ENCODE peak calls at places on chromosomes 11 and 22, in six cellular contexts. One of them, this sample, is unnamed.

GRCh38 chr11:122983438-122984185 is 2.0 kb upstream of the BSX start:
- DNase-seq in WTC11: peak; percentile 20
- DNase-seq in OCI-LY7: no peak
- DNase-seq in AG10803: no peak
- DNase-seq in IMR-90: no peak
- DNase-seq in brain microvascular endothelial cell: no peak
- DNase-seq in this sample: no peak

GRCh38 chr11:3936517-3936916 is 81.1 kb downstream of the STIM1 start:
- DNase-seq in IMR-90: no peak
- DNase-seq in OCI-LY7: no peak
- DNase-seq in WTC11: no peak
- DNase-seq in brain microvascular endothelial cell: no peak
- DNase-seq in AG10803: no peak
- DNase-seq in this sample: no peak

GRCh38 chr22:42338502-42338901 is 68.0 kb upstream of the TCF20 start:
- DNase-seq in AG10803: no peak
- DNase-seq in IMR-90: no peak
- DNase-seq in OCI-LY7: no peak
- DNase-seq in brain microvascular endothelial cell: no peak
- DNase-seq in WTC11: no peak
- DNase-seq in this sample: no peak

GRCh38 chr11:73578786-73579185 is 19.1 kb downstream of the FAM168A start:
- DNase-seq in OCI-LY7: no peak
- DNase-seq in WTC11: no peak
- DNase-seq in AG10803: no peak
- DNase-seq in IMR-90: no peak
- DNase-seq in brain microvascular endothelial cell: no peak
- DNase-seq in this sample: no peak

GRCh38 chr11:45096636-45097035 is 49.8 kb upstream of the PRDM11 start:
- DNase-seq in IMR-90: no peak
- DNase-seq in AG10803: no peak
- DNase-seq in brain microvascular endothelial cell: no peak
- DNase-seq in OCI-LY7: no peak
- DNase-seq in WTC11: no peak
- DNase-seq in this sample: peak; percentile 31

GRCh38 chr11:19279455-19279854 is 38.7 kb upstream of the E2F8 start:
- DNase-seq in WTC11: peak; percentile 38
- DNase-seq in brain microvascular endothelial cell: no peak
- DNase-seq in AG10803: no peak
- DNase-seq in IMR-90: no peak
- DNase-seq in OCI-LY7: peak; percentile 8
- DNase-seq in this sample: no peak

GRCh38 chr11:9642894-9643293 is 21.0 kb upstream of the SWAP70 start:
- DNase-seq in OCI-LY7: peak; percentile 26
- DNase-seq in brain microvascular endothelial cell: no peak
- DNase-seq in IMR-90: no peak
- DNase-seq in WTC11: no peak
- DNase-seq in AG10803: no peak
- DNase-seq in this sample: no peak

GRCh38 chr11:72446929-72447753 is 12.8 kb upstream of the CLPB start:
- DNase-seq in OCI-LY7: peak; percentile 64
- DNase-seq in AG10803: peak; percentile 76
- DNase-seq in brain microvascular endothelial cell: peak; percentile 55
- DNase-seq in IMR-90: peak; percentile 69
- DNase-seq in WTC11: no peak
- DNase-seq in this sample: peak; percentile 78

GRCh38 chr11:126716456-126717083 is 284.0 kb downstream of the KIRREL3 start:
- DNase-seq in IMR-90: peak; percentile 43
- DNase-seq in AG10803: peak; percentile 37
- DNase-seq in OCI-LY7: peak; percentile 43
- DNase-seq in WTC11: peak; percentile 74
- DNase-seq in brain microvascular endothelial cell: peak; percentile 36
- DNase-seq in this sample: peak; percentile 22

GRCh38 chr11:75476716-75477613 is 44.0 kb upstream of the KLHL35 start:
- DNase-seq in AG10803: no peak
- DNase-seq in WTC11: no peak
- DNase-seq in OCI-LY7: no peak
- DNase-seq in brain microvascular endothelial cell: no peak
- DNase-seq in IMR-90: no peak
- DNase-seq in this sample: no peak

GRCh38 chr11:13970986-13971385 is 8.5 kb downstream of the SPON1 start:
- DNase-seq in brain microvascular endothelial cell: no peak
- DNase-seq in OCI-LY7: peak; percentile 44
- DNase-seq in WTC11: peak; percentile 49
- DNase-seq in IMR-90: no peak
- DNase-seq in AG10803: no peak
- DNase-seq in this sample: no peak

GRCh38 chr11:33476945-33477584 is 219.9 kb downstream of the HIPK3 start:
- DNase-seq in brain microvascular endothelial cell: peak; percentile 23
- DNase-seq in OCI-LY7: no peak
- DNase-seq in WTC11: no peak
- DNase-seq in AG10803: no peak
- DNase-seq in IMR-90: peak; percentile 50
- DNase-seq in this sample: peak; percentile 52

GRCh38 chr11:87083029-87083428 is 45.3 kb downstream of the TMEM135 start:
- DNase-seq in brain microvascular endothelial cell: no peak
- DNase-seq in WTC11: no peak
- DNase-seq in OCI-LY7: no peak
- DNase-seq in IMR-90: no peak
- DNase-seq in AG10803: no peak
- DNase-seq in this sample: no peak

GRCh38 chr11:131683131-131683530 is 312.7 kb downstream of the NTM start:
- DNase-seq in brain microvascular endothelial cell: no peak
- DNase-seq in IMR-90: no peak
- DNase-seq in OCI-LY7: no peak
- DNase-seq in AG10803: no peak
- DNase-seq in WTC11: no peak
- DNase-seq in this sample: no peak

GRCh38 chr22:50502628-50503474 is 4.7 kb downstream of the LMF2 start:
- DNase-seq in WTC11: no peak
- DNase-seq in OCI-LY7: no peak
- DNase-seq in brain microvascular endothelial cell: no peak
- DNase-seq in IMR-90: no peak
- DNase-seq in AG10803: no peak
- DNase-seq in this sample: no peak

GRCh38 chr22:48334971-48335370 is 1492.7 kb downstream of the BRD1 start:
- DNase-seq in brain microvascular endothelial cell: no peak
- DNase-seq in OCI-LY7: no peak
- DNase-seq in AG10803: no peak
- DNase-seq in IMR-90: no peak
- DNase-seq in WTC11: no peak
- DNase-seq in this sample: no peak

GRCh38 chr11:131392528-131393255 is 22.3 kb downstream of the NTM start:
- DNase-seq in AG10803: peak; percentile 3
- DNase-seq in brain microvascular endothelial cell: no peak
- DNase-seq in IMR-90: no peak
- DNase-seq in WTC11: peak; percentile 46
- DNase-seq in OCI-LY7: peak; percentile 16
- DNase-seq in this sample: no peak

GRCh38 chr11:269146-269890 is 8.9 kb upstream of the NLRP6 start:
- DNase-seq in AG10803: peak; percentile 56
- DNase-seq in brain microvascular endothelial cell: no peak
- DNase-seq in WTC11: no peak
- DNase-seq in OCI-LY7: peak; percentile 99
- DNase-seq in IMR-90: no peak
- DNase-seq in this sample: no peak

GRCh38 chr22:17199131-17199731 is 20.0 kb downstream of the ADA2 start:
- DNase-seq in AG10803: peak; percentile 80
- DNase-seq in WTC11: peak; percentile 64
- DNase-seq in OCI-LY7: no peak
- DNase-seq in IMR-90: peak; percentile 16
- DNase-seq in brain microvascular endothelial cell: no peak
- DNase-seq in this sample: peak; percentile 49

GRCh38 chr11:108973402-108974119 is 308.7 kb downstream of the DDX10 start:
- DNase-seq in AG10803: peak; percentile 92
- DNase-seq in brain microvascular endothelial cell: peak; percentile 64
- DNase-seq in OCI-LY7: no peak
- DNase-seq in IMR-90: peak; percentile 81
- DNase-seq in WTC11: no peak
- DNase-seq in this sample: peak; percentile 85

GRCh38 chr11:65643971-65644370 is 6.1 kb downstream of the SIPA1 start:
- DNase-seq in brain microvascular endothelial cell: no peak
- DNase-seq in OCI-LY7: no peak
- DNase-seq in IMR-90: no peak
- DNase-seq in AG10803: no peak
- DNase-seq in WTC11: peak; percentile 59
- DNase-seq in this sample: no peak

GRCh38 chr22:23083315-23084021 is 13.1 kb downstream of the GNAZ start:
- DNase-seq in WTC11: no peak
- DNase-seq in AG10803: no peak
- DNase-seq in IMR-90: no peak
- DNase-seq in OCI-LY7: no peak
- DNase-seq in brain microvascular endothelial cell: no peak
- DNase-seq in this sample: no peak

GRCh38 chr11:112795142-112795815 is 165.9 kb upstream of the NCAM1 start:
- DNase-seq in OCI-LY7: peak; percentile 31
- DNase-seq in WTC11: peak; percentile 67
- DNase-seq in brain microvascular endothelial cell: peak; percentile 12
- DNase-seq in AG10803: peak; percentile 52
- DNase-seq in IMR-90: peak; percentile 31
- DNase-seq in this sample: peak; percentile 57
- TF ChIP-seq CTCF in OCI-LY7: peak; percentile 67
- TF ChIP-seq CTCF in WTC11: peak; percentile 70
- TF ChIP-seq CTCF in brain microvascular endothelial cell: peak; percentile 69
- TF ChIP-seq CTCF in AG10803: peak; percentile 73
- TF ChIP-seq CTCF in IMR-90: peak; percentile 51
- TF ChIP-seq CTCF in this sample: peak; percentile 78

GRCh38 chr11:77590194-77590591 is 440 bp downstream of the AQP11 start:
- DNase-seq in AG10803: peak; percentile 24
- DNase-seq in OCI-LY7: no peak
- DNase-seq in brain microvascular endothelial cell: peak; percentile 21
- DNase-seq in WTC11: peak; percentile 34
- DNase-seq in IMR-90: peak; percentile 46
- DNase-seq in this sample: peak; percentile 40
- TF ChIP-seq CTCF in AG10803: no peak
- TF ChIP-seq CTCF in OCI-LY7: no peak
- TF ChIP-seq CTCF in brain microvascular endothelial cell: no peak
- TF ChIP-seq CTCF in WTC11: no peak
- TF ChIP-seq CTCF in IMR-90: no peak
- TF ChIP-seq CTCF in this sample: no peak

DNA sequence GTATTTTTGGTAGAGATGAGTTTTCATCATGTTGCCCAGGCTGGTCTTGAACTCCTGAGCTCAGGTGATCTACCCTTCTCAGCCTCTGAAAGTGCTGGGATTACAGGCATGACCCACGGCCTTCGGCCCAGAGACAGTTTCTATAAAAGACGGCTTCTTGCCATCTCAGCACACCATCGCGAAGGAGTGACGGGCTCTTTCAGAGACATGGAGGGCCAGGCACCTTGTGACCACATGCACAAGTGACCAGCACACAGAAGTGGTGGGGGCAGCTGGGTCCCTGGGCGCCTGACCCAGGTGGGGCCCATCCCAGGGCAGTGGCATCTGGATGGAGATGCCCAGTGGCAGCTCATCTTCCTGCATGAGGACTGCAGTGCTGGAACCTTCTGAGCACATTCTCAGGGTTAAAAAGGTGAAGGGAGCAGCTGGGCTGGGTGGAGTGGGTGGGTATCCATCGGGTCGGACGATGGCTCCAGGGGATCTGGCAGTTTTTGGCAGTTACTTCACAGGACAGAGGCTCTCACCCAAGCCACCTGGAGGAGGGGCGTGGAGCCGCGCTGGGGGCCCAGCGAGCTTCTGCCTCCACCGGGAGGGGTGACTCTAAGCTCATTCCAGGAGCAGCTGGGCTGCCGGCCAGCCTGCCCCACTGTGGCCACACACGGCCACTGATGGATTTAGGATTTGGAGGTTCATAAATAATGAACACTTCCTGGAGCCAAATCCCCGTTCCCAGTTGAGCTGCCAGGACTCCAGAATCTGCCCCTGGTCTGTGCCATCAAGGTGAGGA is 373.0 kb downstream of the CTTN start:
- DNase-seq in OCI-LY7: no peak
- DNase-seq in AG10803: no peak
- DNase-seq in brain microvascular endothelial cell: no peak
- DNase-seq in IMR-90: no peak
- DNase-seq in WTC11: no peak
- DNase-seq in this sample: no peak
- TF ChIP-seq CTCF in OCI-LY7: no peak
- TF ChIP-seq CTCF in AG10803: no peak
- TF ChIP-seq CTCF in brain microvascular endothelial cell: no peak
- TF ChIP-seq CTCF in IMR-90: no peak
- TF ChIP-seq CTCF in WTC11: no peak
- TF ChIP-seq CTCF in this sample: no peak

DNA sequence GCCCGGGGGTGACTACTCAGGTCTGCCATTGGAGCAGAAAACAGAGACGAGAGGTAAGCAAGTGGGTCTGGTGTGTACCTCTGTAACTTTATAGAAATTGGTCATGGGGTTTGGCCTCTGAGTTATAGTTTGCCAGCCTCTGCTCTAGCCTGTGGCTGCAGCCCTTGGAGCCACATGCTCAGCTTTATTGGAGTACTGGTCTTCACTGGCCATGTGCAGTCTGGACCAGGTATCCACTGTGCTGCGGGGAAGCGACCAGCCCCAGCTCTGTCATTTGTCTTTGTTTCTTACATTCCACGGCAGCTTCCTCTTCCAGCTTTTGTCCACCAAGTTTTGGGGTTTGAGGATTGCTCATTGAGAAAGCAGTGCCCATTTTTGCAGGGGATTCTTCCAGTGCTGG is 453.4 kb downstream of the TBC1D22A start:
- DNase-seq in brain microvascular endothelial cell: no peak
- DNase-seq in AG10803: no peak
- DNase-seq in IMR-90: no peak
- DNase-seq in WTC11: no peak
- DNase-seq in OCI-LY7: no peak
- DNase-seq in this sample: no peak
- TF ChIP-seq CTCF in brain microvascular endothelial cell: no peak
- TF ChIP-seq CTCF in AG10803: no peak
- TF ChIP-seq CTCF in IMR-90: no peak
- TF ChIP-seq CTCF in WTC11: no peak
- TF ChIP-seq CTCF in OCI-LY7: no peak
- TF ChIP-seq CTCF in this sample: no peak

GRCh38 chr11:82686211-82686610 is 47.5 kb downstream of the FAM181B start:
- DNase-seq in IMR-90: no peak
- DNase-seq in OCI-LY7: no peak
- DNase-seq in AG10803: no peak
- DNase-seq in WTC11: no peak
- DNase-seq in brain microvascular endothelial cell: no peak
- DNase-seq in this sample: no peak

GRCh38 chr11:82683029-82683428 is 50.6 kb downstream of the FAM181B start:
- DNase-seq in brain microvascular endothelial cell: no peak
- DNase-seq in AG10803: no peak
- DNase-seq in OCI-LY7: no peak
- DNase-seq in IMR-90: no peak
- DNase-seq in WTC11: peak; percentile 42
- DNase-seq in this sample: no peak

GRCh38 chr11:82680252-82680651 is 53.4 kb downstream of the FAM181B start:
- DNase-seq in OCI-LY7: no peak
- DNase-seq in AG10803: no peak
- DNase-seq in WTC11: no peak
- DNase-seq in IMR-90: no peak
- DNase-seq in brain microvascular endothelial cell: no peak
- DNase-seq in this sample: no peak

GRCh38 chr11:82676483-82677094 is 57.1 kb downstream of the FAM181B start:
- DNase-seq in IMR-90: no peak
- DNase-seq in brain microvascular endothelial cell: no peak
- DNase-seq in AG10803: no peak
- DNase-seq in OCI-LY7: peak; percentile 13
- DNase-seq in WTC11: no peak
- DNase-seq in this sample: no peak

GRCh38 chr11:82682003-82682751 is 51.5 kb downstream of the FAM181B start:
- DNase-seq in OCI-LY7: peak; percentile 72
- DNase-seq in IMR-90: peak; percentile 75
- DNase-seq in AG10803: peak; percentile 78
- DNase-seq in brain microvascular endothelial cell: peak; percentile 49
- DNase-seq in WTC11: peak; percentile 13
- DNase-seq in this sample: peak; percentile 83
- TF ChIP-seq CTCF in OCI-LY7: peak; percentile 86
- TF ChIP-seq CTCF in IMR-90: peak; percentile 70
- TF ChIP-seq CTCF in AG10803: peak; percentile 62
- TF ChIP-seq CTCF in brain microvascular endothelial cell: peak; percentile 61
- TF ChIP-seq CTCF in WTC11: peak; percentile 27
- TF ChIP-seq CTCF in this sample: peak; percentile 48